ENCODE peak calls at places on chromosomes 3 and 15, in nine cellular contexts. A, Y, L, V, M, X, U, D and Q are unnamed samples.

GRCh38 chr15:48993411-48993810 is 29.7 kb upstream of the SHC4 start:
- DNase-seq in A (no peak), Y (no peak), L (no peak), V (no peak), M (no peak), X (no peak), U (no peak), D (no peak), Q (no peak)

GRCh38 chr3:121995190-121996137 is 26.6 kb downstream of the ILDR1 start:
- DNase-seq in A (peak; percentile 50), Y (no peak), L (peak; percentile 22), V (peak; percentile 84), M (peak; percentile 68), X (peak; percentile 68), U (peak; percentile 80), D (peak; percentile 56), Q (peak; percentile 16)

GRCh38 chr3:187281191-187281714 is 10.3 kb downstream of the MASP1 start:
- DNase-seq in A (no peak), Y (no peak), L (no peak), V (peak; percentile 53), M (no peak), X (no peak), U (peak; percentile 35), D (peak; percentile 77), Q (peak; percentile 88)

GRCh38 chr3:185242642-185243041 is 11.2 kb downstream of the EHHADH start:
- DNase-seq in A (no peak), Y (no peak), L (no peak), V (no peak), M (no peak), X (no peak), U (no peak), D (no peak), Q (no peak)

GRCh38 chr15:47506543-47507090 is 210.7 kb upstream of the SEMA6D start:
- DNase-seq in A (no peak), Y (no peak), L (no peak), V (peak; percentile 38), M (no peak), X (no peak), U (peak; percentile 25), D (no peak), Q (no peak)

GRCh38 chr3:187136347-187136746 is 2.9 kb downstream of the RPL39L start:
- DNase-seq in A (no peak), Y (no peak), L (no peak), V (no peak), M (no peak), X (no peak), U (no peak), D (no peak), Q (no peak)

GRCh38 chr3:160133757-160134156 is 91.5 kb upstream of the C3orf80 start:
- DNase-seq in A (peak; percentile 9), Y (no peak), L (no peak), V (peak; percentile 42), M (no peak), X (no peak), U (peak; percentile 26), D (no peak), Q (no peak)

GRCh38 chr3:88713233-88713691 is 394.2 kb upstream of the EPHA3 start:
- DNase-seq in A (no peak), Y (no peak), L (no peak), V (peak; percentile 91), M (no peak), X (no peak), U (peak; percentile 90), D (no peak), Q (no peak)

GRCh38 chr15:46170326-46170725 is 535.5 kb downstream of the SQOR start:
- DNase-seq in A (no peak), Y (no peak), L (no peak), V (no peak), M (no peak), X (no peak), U (no peak), D (no peak), Q (no peak)

GRCh38 chr3:38524141-38524739 is 28.1 kb downstream of the EXOG start:
- DNase-seq in A (no peak), Y (no peak), L (no peak), V (peak; percentile 57), M (no peak), X (no peak), U (peak; percentile 46), D (no peak), Q (no peak)

GRCh38 chr3:124783696-124784095 is 53.4 kb downstream of the UMPS start:
- DNase-seq in A (no peak), Y (no peak), L (no peak), V (peak; percentile 40), M (no peak), X (no peak), U (peak; percentile 22), D (no peak), Q (no peak)

GRCh38 chr3:37435572-37435971 is 261.2 kb upstream of the LRRFIP2 start:
- DNase-seq in A (no peak), Y (no peak), L (no peak), V (no peak), M (no peak), X (no peak), U (no peak), D (no peak), Q (no peak)

GRCh38 chr3:24686764-24687163 is 192.1 kb upstream of the THRB start:
- DNase-seq in A (no peak), Y (no peak), L (no peak), V (peak; percentile 91), M (no peak), X (no peak), U (peak; percentile 89), D (no peak), Q (no peak)

GRCh38 chr3:119664850-119665379 is 4.5 kb upstream of the POPDC2 start:
- DNase-seq in A (no peak), Y (no peak), L (no peak), V (peak; percentile 62), M (no peak), X (no peak), U (peak; percentile 46), D (no peak), Q (no peak)

GRCh38 chr3:119664370-119664769 is 4.0 kb upstream of the POPDC2 start:
- DNase-seq in A (no peak), Y (no peak), L (no peak), V (no peak), M (no peak), X (no peak), U (no peak), D (no peak), Q (no peak)

GRCh38 chr3:119660474-119661150 is at the start of gene POPDC2:
- DNase-seq in A (no peak), Y (no peak), L (no peak), V (no peak), M (no peak), X (no peak), U (no peak), D (no peak), Q (no peak)

GRCh38 chr3:119663885-119664284 is 3.5 kb upstream of the POPDC2 start:
- DNase-seq in A (no peak), Y (no peak), L (no peak), V (peak; percentile 28), M (no peak), X (no peak), U (no peak), D (no peak), Q (no peak)

GRCh38 chr3:119662604-119663377 is 2.4 kb upstream of the POPDC2 start:
- DNase-seq in A (no peak), Y (no peak), L (no peak), V (peak; percentile 31), M (no peak), X (no peak), U (no peak), D (no peak), Q (no peak)
- TF ChIP-seq CTCF in A (no peak), Y (no peak), L (no peak), V (no peak), M (no peak), X (no peak), U (no peak), D (no peak), Q (no peak)

GRCh38 chr3:107757140-107757539 is 234.4 kb downstream of the BBX start:
- DNase-seq in A (no peak), Y (no peak), L (no peak), V (no peak), M (no peak), X (no peak), U (no peak), D (no peak), Q (no peak)

GRCh38 chr3:107753988-107754387 is 231.2 kb downstream of the BBX start:
- DNase-seq in A (no peak), Y (no peak), L (no peak), V (peak; percentile 13), M (no peak), X (no peak), U (no peak), D (no peak), Q (no peak)

GRCh38 chr3:107756649-107757048 is 233.9 kb downstream of the BBX start:
- DNase-seq in A (no peak), Y (no peak), L (no peak), V (no peak), M (no peak), X (no peak), U (no peak), D (no peak), Q (no peak)

GRCh38 chr3:107753494-107753893 is 230.7 kb downstream of the BBX start:
- DNase-seq in A (peak; percentile 67), Y (no peak), L (peak; percentile 26), V (peak; percentile 32), M (peak; percentile 33), X (no peak), U (peak; percentile 10), D (peak; percentile 14), Q (no peak)

GRCh38 chr3:107752202-107752990 is 229.6 kb downstream of the BBX start:
- DNase-seq in A (peak; percentile 29), Y (no peak), L (no peak), V (peak; percentile 25), M (no peak), X (no peak), U (peak; percentile 9), D (peak; percentile 12), Q (no peak)
- TF ChIP-seq CTCF in A (peak; percentile 34), Y (peak; percentile 54), L (peak; percentile 57), V (peak; percentile 40), M (peak; percentile 30), X (no peak), U (peak; percentile 43), D (peak; percentile 65), Q (peak; percentile 41)

GRCh38 chr15:65916664-65917406 is 47.5 kb downstream of the RAB11A start:
- DNase-seq in A (peak; percentile 68), Y (peak; percentile 87), L (peak; percentile 81), V (peak; percentile 65), M (peak; percentile 31), X (peak; percentile 49), U (peak; percentile 42), D (no peak), Q (peak; percentile 35)
- TF ChIP-seq CTCF in A (no peak), Y (peak; percentile 86), L (peak; percentile 79), V (peak; percentile 84), M (peak; percentile 61), X (peak; percentile 4), U (peak; percentile 56), D (peak; percentile 60), Q (peak; percentile 87)

DNA sequence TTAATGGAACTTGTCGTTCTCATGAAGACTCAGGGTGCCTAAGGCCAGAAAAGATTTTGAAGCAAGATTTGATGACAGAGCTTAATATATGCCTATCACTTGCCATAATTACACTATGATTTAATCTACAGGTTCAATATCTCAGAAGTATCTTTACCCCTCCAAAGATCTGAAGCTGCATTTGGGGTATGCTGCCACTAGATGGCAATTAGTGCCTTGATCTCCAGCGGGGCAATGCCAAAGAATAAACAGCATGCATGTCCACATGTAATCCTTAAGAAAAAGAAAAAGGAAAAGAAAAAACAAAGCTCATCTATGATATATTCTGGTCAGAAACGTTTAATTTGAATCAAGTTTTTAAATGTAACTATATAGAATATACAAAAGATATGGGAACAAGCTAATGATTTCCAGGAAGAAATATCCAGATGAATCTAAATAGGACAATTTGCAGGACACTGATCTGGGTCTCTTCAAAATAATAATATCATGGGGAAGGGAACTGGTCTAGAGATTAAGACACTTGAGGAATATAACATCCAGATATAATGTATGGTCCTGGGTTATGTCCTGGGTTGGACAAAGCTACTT is 55.0 kb upstream of the SOX14 start:
- DNase-seq in A (peak; percentile 49), Y (peak; percentile 45), L (peak; percentile 16), V (no peak), M (no peak), X (no peak), U (no peak), D (no peak), Q (no peak)
- TF ChIP-seq CTCF in A (peak; percentile 81), Y (peak; percentile 43), L (peak; percentile 59), V (no peak), M (no peak), X (no peak), U (peak; percentile 14), D (peak; percentile 8), Q (no peak)